ENCODE peak calls at places on chromosomes 16 and 17, in eight cellular contexts. Z, N, U, T, B, Y, F and L are unnamed samples.

GRCh38 chr17:54899721-54900456 is 763 bp upstream of the TOM1L1 start:
- DNase-seq in T (no peak), Y (no peak), N (no peak), B (no peak), Z (peak; percentile 52), U (no peak), F (no peak), L (no peak)

GRCh38 chr17:42016411-42016831 is 818 bp downstream of the DNAJC7 start:
- DNase-seq in F (peak; percentile 29), Y (no peak), B (no peak), Z (no peak), T (no peak), N (no peak), U (peak; percentile 45), L (peak; percentile 37)

GRCh38 chr16:24729967-24730815 is 740 bp downstream of the TNRC6A start:
- DNase-seq in F (peak; percentile 39), Z (peak; percentile 88), N (no peak), B (no peak), Y (peak; percentile 39), T (no peak), U (no peak), L (no peak)

GRCh38 chr16:88911148-88911945 is 44.9 kb upstream of the PABPN1L start:
- DNase-seq in Z (peak; percentile 73), U (no peak), N (no peak), T (no peak), Y (no peak), F (peak; percentile 19), B (no peak), L (no peak)

GRCh38 chr17:17818088-17818526 is 18.7 kb downstream of the SREBF1 start:
- DNase-seq in B (peak; percentile 62), N (no peak), T (no peak), Y (no peak), F (peak; percentile 49), U (peak; percentile 54), Z (peak; percentile 82), L (no peak)

GRCh38 chr17:82518826-82519810 is at the start of gene FOXK2:
- DNase-seq in U (peak; percentile 94), N (peak; percentile 87), Y (peak; percentile 94), F (peak; percentile 96), Z (peak; percentile 100), B (peak; percentile 94), T (no peak), L (peak; percentile 97)

GRCh38 chr16:15464401-15465186 is 30.2 kb downstream of the BMERB1 start:
- DNase-seq in Z (no peak), U (no peak), F (no peak), B (no peak), T (no peak), Y (no peak), N (no peak), L (peak; percentile 25)

GRCh38 chr16:31298958-31299357 is 39.2 kb downstream of the ITGAM start:
- DNase-seq in U (peak; percentile 4), F (no peak), Z (no peak), T (no peak), Y (no peak), B (peak; percentile 23), N (no peak), L (no peak)

GRCh38 chr17:59800530-59800942 is 92.2 kb downstream of the TUBD1 start:
- DNase-seq in Z (no peak), T (no peak), F (peak; percentile 37), B (peak; percentile 55), U (no peak), N (no peak), Y (no peak), L (peak; percentile 28)

GRCh38 chr17:33725675-33726271 is 432.7 kb upstream of the ASIC2 start:
- DNase-seq in Y (no peak), N (no peak), Z (peak; percentile 77), B (peak; percentile 22), F (peak; percentile 5), T (no peak), U (peak; percentile 14), L (peak; percentile 13)

GRCh38 chr16:88078111-88078775 is 127.0 kb downstream of the BANP start:
- DNase-seq in Y (no peak), N (no peak), B (no peak), F (no peak), U (no peak), Z (no peak), T (no peak), L (no peak)

GRCh38 chr17:8314797-8315739 is 5.0 kb downstream of the ARHGEF15 start:
- DNase-seq in Z (peak; percentile 82), Y (no peak), U (no peak), N (no peak), F (no peak), B (no peak), T (no peak), L (no peak)

GRCh38 chr17:82767041-82767754 is 15.3 kb downstream of the TBCD start:
- DNase-seq in Y (no peak), F (peak; percentile 56), N (no peak), T (no peak), Z (peak; percentile 91), U (peak; percentile 36), B (no peak), L (peak; percentile 42)

GRCh38 chr16:53754938-53755910 is 51.3 kb downstream of the FTO start:
- DNase-seq in B (no peak), Z (no peak), N (no peak), F (peak; percentile 63), Y (no peak), U (peak; percentile 70), T (no peak), L (peak; percentile 66)

GRCh38 chr17:45052052-45052772 is 780 bp upstream of the DCAKD start:
- DNase-seq in B (peak; percentile 56), N (no peak), T (no peak), Z (peak; percentile 84), U (no peak), F (peak; percentile 20), Y (peak; percentile 53), L (peak; percentile 34)

GRCh38 chr17:63646492-63646815 is 24.2 kb downstream of the MAP3K3 start:
- DNase-seq in T (no peak), N (no peak), Z (no peak), B (no peak), Y (no peak), F (no peak), U (no peak), L (no peak)

GRCh38 chr17:17345686-17346427 is 42.7 kb downstream of the NT5M start:
- DNase-seq in T (no peak), U (no peak), B (no peak), Z (no peak), Y (no peak), N (no peak), F (no peak), L (no peak)

GRCh38 chr17:48236681-48237134 is 129.1 kb downstream of the SNX11 start:
- DNase-seq in T (no peak), Z (no peak), N (no peak), U (peak; percentile 95), B (peak; percentile 38), F (peak; percentile 27), Y (no peak), L (peak; percentile 52)

GRCh38 chr16:84090212-84090611 is 26.5 kb downstream of the MBTPS1 start:
- DNase-seq in N (no peak), Z (no peak), Y (no peak), B (no peak), T (no peak), U (no peak), F (no peak), L (no peak)

GRCh38 chr17:64081802-64082799 is 47.8 kb downstream of the ERN1 start:
- DNase-seq in U (peak; percentile 85), Z (no peak), N (no peak), B (peak; percentile 100), Y (no peak), F (peak; percentile 86), T (peak; percentile 75), L (peak; percentile 91)

GRCh38 chr17:60461584-60461983 is 39.3 kb downstream of the CHCT1 start:
- DNase-seq in U (no peak), B (no peak), Y (no peak), Z (no peak), N (no peak), T (no peak), F (no peak), L (no peak)